ENCODE peak calls at places on chromosomes 16 and 17, in four cellular contexts. I is transverse colon, D is aorta, J is fibroblast of lung. G is an unnamed sample. For H3K36me3, the result is how much of the 10 kb centered on the place peaks cover.

GRCh38 chr16:84144301-84144858 is 597 bp downstream of the HSDL1 start:
- DNase-seq in D (peak), J (no peak), I (peak), G (peak)

GRCh38 chr16:79638386-79639106 is 38.0 kb upstream of the MAF start:
- DNase-seq in I (no peak), D (no peak), J (no peak), G (no peak)

GRCh38 chr17:46106966-46107644 is 86.1 kb downstream of the KANSL1 start:
- DNase-seq in I (no peak), J (no peak), D (no peak), G (no peak)

GRCh38 chr17:37694734-37695133 is 50.1 kb downstream of the HNF1B start:
- DNase-seq in J (peak), I (no peak), D (no peak), G (no peak)

GRCh38 chr16:8850279-8850885 is 18.4 kb downstream of the CARHSP1 start:
- DNase-seq in J (peak), I (no peak), D (peak), G (peak)

GRCh38 chr16:25126820-25127232 is 15.3 kb downstream of the LCMT1 start:
- DNase-seq in D (no peak), I (peak), J (peak), G (peak)

GRCh38 chr16:56277040-56277439 is 85.8 kb downstream of the GNAO1 start:
- DNase-seq in I (no peak), D (no peak), J (no peak), G (no peak)

GRCh38 chr17:59107306-59107670 is 608 bp upstream of the TRIM37 start:
- DNase-seq in I (no peak), D (no peak), J (no peak), G (no peak)

GRCh38 chr16:53893731-53894435 is 189.9 kb downstream of the FTO start:
- DNase-seq in I (peak), J (peak), D (no peak), G (peak)

GRCh38 chr17:48100591-48101011 is 677 bp downstream of the CBX1 start:
- DNase-seq in D (peak), J (peak), I (peak), G (peak)

GRCh38 chr17:73722163-73722562 is 77.9 kb upstream of the SDK2 start:
- DNase-seq in D (peak), I (no peak), J (no peak), G (no peak)

GRCh38 chr16:106623-107324 is 28.7 kb downstream of the MPG start:
- DNase-seq in J (peak), D (no peak), I (peak), G (peak)

GRCh38 chr17:74513987-74514631 is 17.2 kb downstream of the CD300LB start:
- DNase-seq in J (peak), D (no peak), I (no peak), G (no peak)

GRCh38 chr17:34542700-34543336 is 36.6 kb upstream of the TMEM132E start:
- DNase-seq in J (peak), D (no peak), I (peak), G (peak)

GRCh38 chr16:2026461-2027023 is at the start of gene NHERF2:
- DNase-seq in J (no peak), I (peak), D (no peak), G (no peak)

GRCh38 chr17:79420318-79421243 is 190.3 kb downstream of the RBFOX3 start:
- DNase-seq in D (no peak), J (peak), I (no peak), G (no peak)

GRCh38 chr17:43784068-43784467 is 3.8 kb downstream of the CFAP97D1 start:
- DNase-seq in D (no peak), J (peak), I (no peak), G (no peak)

GRCh38 chr16:85602831-85603755 is 10.0 kb upstream of the GSE1 start:
- DNase-seq in J (no peak), I (no peak), D (no peak), G (no peak)

GRCh38 chr16:86466695-86467406 is 43.5 kb upstream of the FOXF1 start:
- DNase-seq in J (peak), D (no peak), I (peak), G (no peak)

GRCh38 chr16:55503726-55504553 is 4.9 kb upstream of the LPCAT2 start:
- DNase-seq in J (no peak), D (no peak), I (no peak), G (no peak)

GRCh38 chr17:43010667-43011308 is 4.2 kb downstream of the IFI35 start:
- DNase-seq in J (no peak), I (peak), D (no peak), G (peak)

GRCh38 chr17:81435636-81436293 is 40.5 kb downstream of the BAHCC1 start:
- DNase-seq in D (no peak), I (no peak), J (no peak), G (no peak)

GRCh38 chr16:27983244-27983643 is 80.3 kb downstream of the GSG1L start:
- DNase-seq in I (no peak), D (peak), J (no peak), G (no peak)

GRCh38 chr17:58279736-58280479 is 827 bp downstream of the MPO start:
- DNase-seq in D (no peak), J (no peak), I (no peak), G (no peak)

GRCh38 chr16:2913603-2914002 is 1.9 kb downstream of the FLYWCH1 start:
- DNase-seq in I (no peak), D (no peak), J (no peak), G (no peak)

GRCh38 chr17:41494524-41494923 is 4.8 kb upstream of the KRT36 start:
- DNase-seq in D (no peak), I (no peak), J (peak), G (no peak)

GRCh38 chr17:48492401-48493298 is 38.2 kb downstream of the HOXB1 start:
- DNase-seq in J (peak), D (peak), I (peak), G (peak)

GRCh38 chr17:57699751-57700186 is 45.3 kb downstream of the CCDC182 start:
- DNase-seq in I (no peak), J (no peak), D (no peak), G (no peak)

GRCh38 chr17:26782153-26782552 is 511.8 kb upstream of the WSB1 start:
- DNase-seq in D (no peak), J (no peak), I (no peak), G (no peak)

GRCh38 chr16:380837-381787 is 666 bp downstream of the PGAP6 start:
- DNase-seq in D (peak), J (no peak), I (no peak), G (peak)

GRCh38 chr17:15384142-15384803 is 42.9 kb upstream of the TEKT3 start:
- DNase-seq in I (peak), J (no peak), D (no peak), G (peak)

GRCh38 chr17:59311051-59311468 is 20.4 kb upstream of the YPEL2 start:
- DNase-seq in I (peak), J (no peak), D (no peak), G (peak)

GRCh38 chr16:3113765-3114479 is 1.5 kb downstream of the ZNF205 start:
- DNase-seq in I (no peak), J (peak), D (no peak), G (no peak)

GRCh38 chr17:37888881-37889280 is 35.3 kb upstream of the TBC1D3K start:
- DNase-seq in D (no peak), J (no peak), I (no peak), G (no peak)

GRCh38 chr16:117381-118365 is 20.8 kb downstream of the NPRL3 start:
- DNase-seq in I (peak), D (peak), J (peak), G (peak)

GRCh38 chr16:1708768-1709180 is 2.8 kb downstream of the MAPK8IP3 start:
- DNase-seq in J (peak), I (no peak), D (no peak), G (no peak)

GRCh38 chr17:59827721-59828477 is 64.8 kb downstream of the TUBD1 start:
- DNase-seq in J (peak), D (peak), I (no peak), G (no peak)

GRCh38 chr17:39513256-39513655 is 52.0 kb downstream of the CDK12 start:
- DNase-seq in D (no peak), J (no peak), I (no peak), G (no peak)
- H3K36me3 ChIP-seq in D (under half), J (under half), I (under half), G (under half)

DNA sequence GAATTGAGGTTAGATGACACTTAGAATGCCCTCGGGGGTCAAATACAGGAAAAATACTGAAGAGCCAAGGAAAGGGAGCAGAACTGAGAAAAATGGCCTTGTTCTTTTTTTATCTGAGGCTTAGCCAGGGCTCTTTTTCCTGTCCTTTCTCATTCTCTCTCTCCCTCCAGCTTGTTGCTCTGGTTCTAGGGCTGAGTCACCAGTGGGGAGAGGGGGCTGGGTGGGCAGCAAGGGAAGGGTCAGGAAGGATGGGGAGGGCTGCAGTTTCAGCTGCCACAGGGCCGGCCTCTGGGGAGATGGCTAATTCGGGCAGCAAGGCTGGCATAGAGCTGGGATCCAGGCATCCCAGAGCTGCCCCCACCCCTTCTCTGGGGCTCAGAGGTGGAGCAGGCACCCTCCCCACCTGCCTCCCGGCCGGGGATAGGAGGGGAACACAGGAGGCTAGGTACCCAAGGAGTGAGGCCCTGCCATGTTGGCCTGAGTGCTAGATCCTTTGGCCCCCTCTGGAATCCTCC is 3.9 kb downstream of the ITGA3 start:
- DNase-seq in I (no peak), D (peak), J (peak), G (no peak)
- H3K27ac ChIP-seq in I (peak), D (peak), J (peak), G (peak)

GRCh38 chr17:7903154-7904103 is 12.7 kb downstream of the RNF227 start:
- DNase-seq in J (no peak), I (no peak), D (peak), G (no peak)
- H3K36me3 ChIP-seq in J (under half), I (under half), D (under half), G (under half)

DNA sequence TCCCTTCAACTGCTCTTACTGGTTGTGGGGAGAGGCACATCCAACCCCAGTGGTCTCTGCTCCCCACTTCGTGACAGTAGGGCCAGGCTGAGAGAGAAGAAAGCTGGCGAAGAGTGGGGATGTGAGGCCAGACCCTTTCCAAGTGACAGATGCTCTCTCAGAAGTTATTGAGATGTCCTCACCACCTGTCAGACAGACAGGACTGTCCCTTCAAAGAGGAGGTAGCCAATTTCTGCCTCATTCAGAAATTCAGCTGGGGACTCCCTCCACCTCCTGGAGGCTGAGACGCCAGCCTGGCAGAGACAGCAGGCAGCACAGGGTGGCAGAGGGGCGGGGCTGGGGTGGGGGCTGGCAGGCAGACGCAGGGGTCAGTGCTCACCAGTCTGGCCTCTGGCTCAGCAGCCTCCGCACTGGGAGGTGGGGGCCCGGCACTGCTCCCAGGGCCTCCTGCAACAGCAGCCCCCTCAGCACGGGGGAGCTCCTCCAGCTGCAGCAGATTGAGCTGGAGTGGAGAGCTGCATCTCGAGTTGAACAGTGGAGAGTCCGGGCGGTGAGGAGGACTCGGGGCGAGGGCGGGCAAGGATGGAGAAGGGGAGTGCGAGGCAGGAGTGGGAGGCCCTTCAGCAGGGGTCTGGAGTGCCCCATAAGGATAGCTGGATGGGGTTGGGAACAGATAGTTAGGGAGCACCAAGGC is 9.2 kb downstream of the PER1 start:
- DNase-seq in J (no peak), I (no peak), D (no peak), G (no peak)
- H3K27ac ChIP-seq in J (no peak), I (peak), D (no peak), G (no peak)

GRCh38 chr16:49817754-49818507 is 38.0 kb downstream of the ZNF423 start:
- DNase-seq in D (no peak), I (no peak), J (no peak), G (no peak)

GRCh38 chr16:49821614-49822282 is 34.2 kb downstream of the ZNF423 start:
- DNase-seq in D (no peak), I (no peak), J (peak), G (no peak)

GRCh38 chr16:49824600-49824999 is 31.3 kb downstream of the ZNF423 start:
- DNase-seq in D (no peak), J (no peak), I (no peak), G (no peak)

GRCh38 chr16:49822649-49823370 is 33.1 kb downstream of the ZNF423 start:
- DNase-seq in J (no peak), I (no peak), D (no peak), G (no peak)

GRCh38 chr16:49821156-49821555 is 34.8 kb downstream of the ZNF423 start:
- DNase-seq in J (no peak), D (no peak), I (no peak), G (no peak)
- H3K36me3 ChIP-seq in J (under half), D (under half), I (under half), G (under half)

GRCh38 chr16:26976913-26977312 is 89.8 kb upstream of the C16orf82 start:
- DNase-seq in I (no peak), J (no peak), D (no peak), G (no peak)
- H3K27ac ChIP-seq in I (no peak), J (no peak), D (no peak), G (no peak)

GRCh38 chr17:36118477-36119353 is 15.1 kb downstream of the CCL4 start:
- DNase-seq in D (no peak), J (no peak), I (no peak), G (no peak)
- H3K36me3 ChIP-seq in D (under half), J (under half), I (under half), G (under half)

DNA sequence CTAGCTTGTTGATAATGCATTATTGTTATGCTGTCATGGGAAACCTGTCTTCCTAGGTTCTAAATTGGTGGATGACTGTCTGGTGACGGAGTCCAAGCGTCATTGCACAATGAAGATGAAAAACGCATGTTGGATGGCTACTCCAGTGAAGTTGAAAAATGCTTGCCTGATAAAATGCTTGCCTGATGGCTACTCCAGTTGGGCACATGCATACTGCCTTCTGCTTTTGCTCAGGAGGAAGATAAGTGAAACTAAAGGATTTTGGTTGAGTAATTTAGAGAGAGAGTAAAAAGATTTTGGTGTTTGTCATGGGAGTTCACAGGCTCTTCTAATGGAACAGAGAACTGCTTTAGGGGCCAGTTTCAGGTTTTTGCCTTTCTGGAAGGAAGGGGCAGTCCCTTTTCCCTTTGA is 118.6 kb downstream of the PRKCA start:
- DNase-seq in J (peak), D (no peak), I (no peak), G (no peak)
- H3K27ac ChIP-seq in J (peak), D (no peak), I (no peak), G (no peak)

DNA sequence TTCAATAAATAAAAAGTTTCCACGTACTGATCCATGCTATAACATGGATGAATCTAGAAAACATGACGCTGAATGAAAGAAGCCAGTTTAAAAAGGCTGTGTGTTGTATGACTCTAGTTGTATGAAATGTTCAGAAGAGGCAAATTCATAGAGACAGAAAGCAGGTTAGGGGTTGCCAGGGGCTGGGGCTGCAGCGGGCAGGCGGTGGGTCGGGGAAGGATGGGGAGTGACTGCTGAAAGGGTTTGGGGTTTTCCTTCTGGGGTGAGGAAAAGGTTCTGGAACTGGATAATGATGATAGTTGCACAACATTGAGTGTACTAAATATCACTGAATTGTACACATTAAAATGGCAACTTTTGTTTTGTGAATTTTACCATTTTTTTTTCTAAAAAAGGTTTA is 36.3 kb downstream of the NOL11 start:
- DNase-seq in I (no peak), D (peak), J (no peak), G (no peak)
- H3K36me3 ChIP-seq in I (under half), D (under half), J (under half), G (under half)

G was measured in colonic mucosa.